ENCODE peak calls at places on chromosome 3, in ten cellular contexts. R, J, E, N, X, F, B, L, Y and U are unnamed samples.

GRCh38 chr3:184739594-184740505 is 28.0 kb upstream of the MAGEF1 start:
- DNase-seq in F (no peak), B (no peak), J (no peak), N (no peak), R (no peak), X (no peak), Y (no peak), E (no peak), L (no peak), U (no peak)

GRCh38 chr3:37986479-37987314 is 3.9 kb upstream of the VILL start:
- DNase-seq in X (peak), L (no peak), F (peak), Y (peak), N (no peak), E (peak), J (peak), R (no peak), B (no peak), U (peak)

GRCh38 chr3:194675081-194675640 is 3.2 kb upstream of the LSG1 start:
- DNase-seq in B (no peak), L (peak), X (no peak), J (no peak), R (no peak), Y (no peak), E (no peak), F (no peak), N (no peak), U (no peak)

GRCh38 chr3:47015151-47015550 is 35.7 kb downstream of the NBEAL2 start:
- DNase-seq in J (no peak), Y (no peak), E (no peak), F (no peak), L (no peak), R (no peak), B (no peak), N (no peak), X (no peak), U (no peak)

GRCh38 chr3:43732747-43733425 is 42.1 kb downstream of the ABHD5 start:
- DNase-seq in F (no peak), E (no peak), B (no peak), R (no peak), Y (no peak), L (no peak), N (no peak), X (no peak), J (no peak), U (no peak)

GRCh38 chr3:133570139-133570936 is 3.1 kb upstream of the CDV3 start:
- DNase-seq in R (no peak), B (no peak), Y (no peak), J (no peak), X (no peak), F (peak), E (no peak), N (no peak), L (peak), U (peak)

GRCh38 chr3:47096955-47097354 is 67.0 kb downstream of the SETD2 start:
- DNase-seq in B (no peak), N (no peak), J (no peak), Y (no peak), E (no peak), F (peak), X (no peak), L (no peak), R (no peak), U (no peak)

GRCh38 chr3:29919551-29919950 is 638.7 kb downstream of the RBMS3 start:
- DNase-seq in X (no peak), B (no peak), J (no peak), L (no peak), F (no peak), E (no peak), R (no peak), Y (no peak), N (no peak), U (no peak)

GRCh38 chr3:148680289-148680688 is 17.4 kb upstream of the AGTR1 start:
- DNase-seq in J (no peak), Y (no peak), F (no peak), R (no peak), N (no peak), E (no peak), B (no peak), L (no peak), X (no peak), U (no peak)

GRCh38 chr3:58858126-58858525 is 191.6 kb upstream of the FAM3D start:
- DNase-seq in E (no peak), X (no peak), N (no peak), R (no peak), J (no peak), Y (no peak), B (no peak), L (no peak), F (no peak), U (no peak)

GRCh38 chr3:96538186-96538585 is 276.2 kb upstream of the EPHA6 start:
- DNase-seq in B (no peak), J (no peak), L (no peak), X (no peak), F (no peak), R (no peak), Y (no peak), E (no peak), N (no peak), U (no peak)

GRCh38 chr3:178083906-178084823 is 452.1 kb upstream of the KCNMB2 start:
- DNase-seq in N (no peak), F (peak), L (no peak), J (no peak), B (no peak), Y (no peak), X (no peak), R (no peak), E (no peak), U (peak)

GRCh38 chr3:30269751-30270445 is 336.5 kb upstream of the TGFBR2 start:
- DNase-seq in E (no peak), L (no peak), R (peak), X (no peak), B (no peak), N (no peak), Y (no peak), F (no peak), J (no peak), U (no peak)

GRCh38 chr3:111963424-111963823 is 15.4 kb upstream of the ABHD10 start:
- DNase-seq in J (no peak), L (no peak), F (peak), Y (no peak), R (no peak), E (no peak), X (no peak), B (no peak), N (no peak), U (no peak)

GRCh38 chr3:128767351-128767750 is 41.4 kb downstream of the RAB7A start:
- DNase-seq in B (no peak), Y (no peak), F (no peak), R (no peak), L (no peak), E (no peak), X (no peak), J (no peak), N (no peak), U (no peak)

GRCh38 chr3:48962340-48962739 is 27.7 kb upstream of the P4HTM start:
- DNase-seq in F (no peak), L (no peak), B (no peak), E (no peak), R (no peak), N (no peak), Y (no peak), X (no peak), J (no peak), U (no peak)

GRCh38 chr3:12004741-12005513 is 739 bp downstream of the SYN2 start:
- DNase-seq in L (no peak), R (peak), F (no peak), J (peak), B (no peak), N (no peak), X (no peak), E (no peak), Y (peak), U (no peak)

GRCh38 chr3:165523801-165524200 is 313.4 kb downstream of the BCHE start:
- DNase-seq in N (no peak), X (no peak), F (peak), R (no peak), Y (no peak), L (no peak), J (no peak), B (no peak), E (no peak), U (no peak)

GRCh38 chr3:142152349-142152748 is 3.0 kb upstream of the TFDP2 start:
- DNase-seq in N (no peak), Y (no peak), J (no peak), E (no peak), F (peak), B (no peak), L (no peak), R (no peak), X (no peak), U (no peak)

GRCh38 chr3:42161050-42161935 is 70.1 kb downstream of the TRAK1 start:
- DNase-seq in X (no peak), N (no peak), B (no peak), F (peak), E (peak), L (no peak), R (no peak), Y (no peak), J (no peak), U (no peak)

GRCh38 chr3:124322966-124323365 is 331.0 kb upstream of the ROPN1 start:
- DNase-seq in X (no peak), F (no peak), Y (no peak), J (no peak), L (no peak), E (no peak), N (no peak), R (no peak), B (no peak), U (no peak)

GRCh38 chr3:195859846-195860411 is 48.2 kb upstream of the MUC4 start:
- DNase-seq in L (no peak), B (no peak), N (no peak), J (no peak), E (no peak), R (no peak), F (no peak), Y (no peak), X (no peak), U (no peak)

GRCh38 chr3:72960812-72961518 is 35.6 kb upstream of the PPP4R2 start:
- DNase-seq in J (no peak), N (peak), Y (no peak), F (no peak), B (no peak), R (no peak), E (no peak), X (peak), L (peak), U (no peak)

GRCh38 chr3:185270262-185270955 is 16.6 kb upstream of the EHHADH start:
- DNase-seq in N (no peak), J (no peak), L (no peak), Y (no peak), B (peak), X (no peak), E (no peak), F (peak), R (no peak), U (peak)

GRCh38 chr3:9183011-9183410 is 66.4 kb downstream of the SRGAP3 start:
- DNase-seq in N (no peak), B (no peak), X (no peak), E (no peak), J (no peak), L (peak), Y (no peak), F (no peak), R (no peak), U (no peak)

GRCh38 chr3:178155521-178155920 is 380.7 kb upstream of the KCNMB2 start:
- DNase-seq in Y (no peak), J (no peak), F (peak), B (no peak), N (no peak), E (no peak), X (no peak), R (no peak), L (no peak), U (peak)

GRCh38 chr3:159266779-159267178 is 464.9 kb downstream of the MFSD1 start:
- DNase-seq in N (no peak), X (no peak), F (peak), R (no peak), B (no peak), E (no peak), L (no peak), J (no peak), Y (no peak), U (peak)

GRCh38 chr3:169110633-169111032 is 552.9 kb downstream of the MECOM start:
- DNase-seq in B (no peak), E (no peak), Y (no peak), J (no peak), L (no peak), N (no peak), X (no peak), R (no peak), F (no peak), U (no peak)

GRCh38 chr3:123157209-123157597 is 44.5 kb upstream of the SEC22A start:
- DNase-seq in L (no peak), Y (no peak), X (no peak), E (no peak), F (no peak), N (no peak), R (no peak), B (no peak), J (no peak), U (no peak)

GRCh38 chr3:100776736-100777135 is 67.4 kb downstream of the TFG start:
- DNase-seq in J (no peak), F (no peak), Y (no peak), N (no peak), X (no peak), R (no peak), E (no peak), L (no peak), B (no peak), U (no peak)

GRCh38 chr3:127441764-127442163 is 148.8 kb downstream of the TPRA1 start:
- DNase-seq in L (no peak), X (peak), E (peak), B (no peak), J (peak), R (no peak), Y (no peak), N (no peak), F (no peak), U (no peak)

GRCh38 chr3:191238321-191238817 is 39.3 kb downstream of the OSTN start:
- DNase-seq in F (peak), E (no peak), R (no peak), X (no peak), N (no peak), J (no peak), B (no peak), Y (no peak), L (no peak), U (peak)

GRCh38 chr3:107973152-107973551 is 117.7 kb downstream of the CD47 start:
- DNase-seq in X (no peak), E (no peak), L (no peak), N (no peak), Y (no peak), B (no peak), J (no peak), F (peak), R (no peak), U (no peak)

GRCh38 chr3:112247351-112247750 is 46.7 kb downstream of the SLC9C1 start:
- DNase-seq in F (no peak), B (no peak), L (no peak), N (no peak), R (no peak), J (no peak), E (no peak), X (no peak), Y (no peak), U (no peak)

GRCh38 chr3:112623213-112623612 is 17.7 kb downstream of the CCDC80 start:
- DNase-seq in F (peak), E (no peak), J (no peak), B (no peak), R (no peak), L (no peak), X (no peak), N (no peak), Y (no peak), U (no peak)

GRCh38 chr3:31102196-31102879 is 207.9 kb upstream of the GADL1 start:
- DNase-seq in R (no peak), E (no peak), F (no peak), Y (no peak), X (no peak), N (no peak), L (no peak), J (no peak), B (no peak), U (no peak)

GRCh38 chr3:189222927-189223706 is 51.3 kb downstream of the TPRG1 start:
- DNase-seq in F (no peak), X (no peak), L (no peak), J (no peak), R (no peak), B (no peak), Y (no peak), E (no peak), N (no peak), U (no peak)

GRCh38 chr3:75983609-75984290 is 198.4 kb upstream of the ZNF717 start:
- DNase-seq in N (no peak), E (no peak), F (no peak), J (no peak), X (no peak), B (no peak), L (no peak), R (no peak), Y (no peak), U (no peak)
- TF ChIP-seq CTCF in N (no peak), E (no peak), F (no peak), J (no peak), X (no peak), B (no peak), L (no peak), R (no peak), Y (no peak), U (no peak)

GRCh38 chr3:14297305-14297704 is 105.1 kb upstream of the SLC6A6 start:
- DNase-seq in R (no peak), B (no peak), X (no peak), Y (no peak), J (no peak), N (no peak), E (no peak), F (no peak), L (no peak), U (no peak)
- H3K4me3 ChIP-seq in R (no peak), B (no peak), X (no peak), Y (no peak), J (no peak), N (no peak), E (no peak), F (no peak), L (no peak), U (no peak)

GRCh38 chr3:140922634-140923033 is 19.0 kb upstream of the SLC25A36 start:
- DNase-seq in L (no peak), J (no peak), B (no peak), R (no peak), E (no peak), F (peak), X (no peak), N (no peak), Y (no peak), U (peak)
- TF ChIP-seq CTCF in L (peak), J (peak), B (peak), R (peak), E (peak), F (peak), X (no peak), N (no peak), Y (no peak), U (peak)

GRCh38 chr3:27213450-27213849 is 155.7 kb downstream of the NEK10 start:
- DNase-seq in B (no peak), N (no peak), E (no peak), F (peak), X (no peak), Y (no peak), R (no peak), L (no peak), J (no peak), U (no peak)
- H3K4me3 ChIP-seq in B (no peak), N (no peak), E (no peak), F (no peak), X (no peak), Y (no peak), R (no peak), L (no peak), J (no peak), U (no peak)

DNA sequence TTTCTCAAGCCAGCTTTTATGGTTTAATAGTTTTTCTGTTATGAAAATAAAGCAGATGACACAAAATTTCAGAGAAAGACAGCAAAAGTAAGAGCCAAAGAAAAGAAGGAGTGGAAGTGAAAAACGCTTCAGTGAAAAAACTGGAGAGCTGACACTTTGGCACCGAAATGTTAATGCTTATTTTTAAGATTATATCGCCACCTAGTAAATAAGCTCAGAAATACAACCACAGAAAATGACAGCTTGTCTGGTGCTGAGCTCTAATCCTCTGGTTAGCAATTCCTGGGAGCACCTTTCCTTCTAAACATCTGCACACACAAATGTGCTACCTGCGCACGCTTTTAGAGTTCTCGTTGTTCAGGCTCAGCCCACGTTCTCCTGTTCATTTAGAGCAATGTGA is 101.7 kb downstream of the ZPLD1 start:
- DNase-seq in Y (no peak), E (no peak), N (no peak), F (peak), R (peak), B (peak), X (no peak), J (no peak), L (no peak), U (no peak)
- TF ChIP-seq CTCF in Y (no peak), E (no peak), N (peak), F (peak), R (peak), B (peak), X (no peak), J (peak), L (peak), U (peak)

GRCh38 chr3:16658004-16658932 is 53.0 kb upstream of the DAZL start:
- DNase-seq in E (no peak), Y (no peak), B (no peak), N (no peak), J (no peak), X (no peak), L (no peak), R (no peak), F (no peak), U (no peak)
- H3K4me3 ChIP-seq in E (no peak), Y (no peak), B (no peak), N (no peak), J (no peak), X (no peak), L (no peak), R (no peak), F (no peak), U (no peak)

GRCh38 chr3:151037746-151038145 is 47.7 kb upstream of the MED12L start:
- DNase-seq in R (no peak), F (peak), E (peak), B (peak), J (no peak), L (peak), N (no peak), X (no peak), Y (no peak), U (no peak)

GRCh38 chr3:151035072-151035471 is 50.4 kb upstream of the MED12L start:
- DNase-seq in Y (no peak), J (no peak), E (no peak), X (no peak), R (no peak), L (no peak), N (no peak), F (no peak), B (no peak), U (no peak)

DNA sequence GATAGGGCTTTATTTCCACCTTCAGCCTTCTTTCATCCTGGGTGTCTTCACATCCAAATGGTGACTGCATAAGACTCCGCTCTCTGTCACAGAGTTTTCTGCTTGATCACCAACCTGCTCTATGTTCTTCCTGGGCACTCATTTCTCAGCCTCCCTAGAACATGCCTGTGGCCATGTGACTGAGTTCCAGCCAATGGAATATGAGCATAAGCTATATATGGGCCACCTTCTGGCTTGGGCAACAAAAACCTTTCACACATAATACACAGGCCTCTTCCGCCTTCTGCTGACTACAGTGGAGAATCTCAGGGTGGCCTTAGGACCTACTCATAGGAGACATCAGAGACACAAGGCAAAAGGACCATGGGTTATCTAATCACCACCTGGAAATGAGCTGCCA is 51.2 kb upstream of the MED12L start:
- DNase-seq in J (no peak), N (no peak), E (no peak), B (no peak), F (no peak), Y (no peak), L (no peak), X (no peak), R (no peak), U (peak)
- TF ChIP-seq CTCF in J (no peak), N (no peak), E (no peak), B (no peak), F (no peak), Y (no peak), L (no peak), X (no peak), R (no peak), U (peak)

GRCh38 chr3:71421475-71421819 is 162.1 kb downstream of the FOXP1 start:
- DNase-seq in Y (no peak), E (no peak), R (no peak), L (no peak), J (no peak), N (no peak), X (no peak), B (no peak), F (no peak), U (no peak)
- H3K4me3 ChIP-seq in Y (no peak), E (no peak), R (no peak), L (no peak), J (no peak), N (no peak), X (no peak), B (no peak), F (no peak), U (no peak)

GRCh38 chr3:152445227-152445626 is 176.5 kb downstream of the MBNL1 start:
- DNase-seq in X (no peak), F (no peak), E (no peak), N (no peak), L (no peak), J (no peak), B (no peak), R (no peak), Y (no peak), U (no peak)
- TF ChIP-seq CTCF in X (no peak), F (no peak), E (no peak), N (no peak), L (no peak), J (no peak), B (no peak), R (no peak), Y (no peak), U (no peak)